ENCODE peak calls at places on chromosomes 1 and 21, in four cellular contexts. One of them, this sample, is unnamed.

GRCh38 chr1:201420608-201421002 is 925 bp downstream of the TNNI1 start:
- DNase-seq in fibroblast of lung: no peak
- DNase-seq in lung: no peak
- DNase-seq in transverse colon: no peak
- DNase-seq in this sample: no peak

GRCh38 chr21:17925000-17925610 is 105.9 kb upstream of the C21orf91 start:
- DNase-seq in fibroblast of lung: peak; percentile 61
- DNase-seq in lung: peak; percentile 51
- DNase-seq in transverse colon: peak; percentile 42
- DNase-seq in this sample: peak; percentile 42

GRCh38 chr1:183374825-183375224 is 43.4 kb downstream of the NMNAT2 start:
- DNase-seq in fibroblast of lung: no peak
- DNase-seq in lung: no peak
- DNase-seq in transverse colon: no peak
- DNase-seq in this sample: no peak

GRCh38 chr1:29488794-29489309 is 252.5 kb downstream of the PTPRU start:
- DNase-seq in fibroblast of lung: no peak
- DNase-seq in lung: no peak
- DNase-seq in transverse colon: no peak
- DNase-seq in this sample: no peak

GRCh38 chr1:185646202-185646683 is 87.9 kb upstream of the HMCN1 start:
- DNase-seq in fibroblast of lung: peak; percentile 94
- DNase-seq in lung: peak; percentile 64
- DNase-seq in transverse colon: peak; percentile 56
- DNase-seq in this sample: no peak

GRCh38 chr1:237029850-237030535 is 12.0 kb upstream of the RYR2 start:
- DNase-seq in fibroblast of lung: no peak
- DNase-seq in lung: no peak
- DNase-seq in transverse colon: no peak
- DNase-seq in this sample: no peak

GRCh38 chr1:151994956-151995355 is 1.3 kb upstream of the S100A10 start:
- DNase-seq in fibroblast of lung: peak; percentile 94
- DNase-seq in lung: peak; percentile 42
- DNase-seq in transverse colon: no peak
- DNase-seq in this sample: no peak

GRCh38 chr1:27522148-27522859 is 32.3 kb upstream of the WASF2 start:
- DNase-seq in fibroblast of lung: no peak
- DNase-seq in lung: no peak
- DNase-seq in transverse colon: no peak
- DNase-seq in this sample: peak; percentile 56

GRCh38 chr1:240044620-240045019 is 47.1 kb upstream of the FMN2 start:
- DNase-seq in fibroblast of lung: no peak
- DNase-seq in lung: no peak
- DNase-seq in transverse colon: no peak
- DNase-seq in this sample: no peak

GRCh38 chr1:69976896-69977295 is 228.5 kb downstream of the LRRC40 start:
- DNase-seq in fibroblast of lung: peak; percentile 20
- DNase-seq in lung: no peak
- DNase-seq in transverse colon: no peak
- DNase-seq in this sample: no peak

GRCh38 chr1:192489046-192489445 is 86.5 kb upstream of the RGS1 start:
- DNase-seq in fibroblast of lung: peak; percentile 26
- DNase-seq in lung: no peak
- DNase-seq in transverse colon: no peak
- DNase-seq in this sample: no peak

GRCh38 chr1:226809785-226810571 is 60.4 kb upstream of the PSEN2 start:
- DNase-seq in fibroblast of lung: no peak
- DNase-seq in lung: no peak
- DNase-seq in transverse colon: no peak
- DNase-seq in this sample: no peak

GRCh38 chr21:36178349-36178748 is 21.7 kb downstream of the DOP1B start:
- DNase-seq in fibroblast of lung: no peak
- DNase-seq in lung: no peak
- DNase-seq in transverse colon: no peak
- DNase-seq in this sample: no peak

GRCh38 chr1:114130846-114131525 is 22.7 kb downstream of the SYT6 start:
- DNase-seq in fibroblast of lung: no peak
- DNase-seq in lung: no peak
- DNase-seq in transverse colon: no peak
- DNase-seq in this sample: no peak

GRCh38 chr1:38097256-38097655 is 50.7 kb upstream of the POU3F1 start:
- DNase-seq in fibroblast of lung: no peak
- DNase-seq in lung: no peak
- DNase-seq in transverse colon: no peak
- DNase-seq in this sample: no peak

GRCh38 chr1:219713981-219714381 is 101.1 kb upstream of the ZC3H11B start:
- DNase-seq in fibroblast of lung: no peak
- DNase-seq in lung: no peak
- DNase-seq in transverse colon: no peak
- DNase-seq in this sample: no peak

GRCh38 chr1:6538958-6539357 is 15.4 kb downstream of the NOL9 start:
- DNase-seq in fibroblast of lung: peak; percentile 52
- DNase-seq in lung: no peak
- DNase-seq in transverse colon: no peak
- DNase-seq in this sample: no peak

GRCh38 chr1:11690669-11691301 is 725 bp upstream of the DRAXIN start:
- DNase-seq in fibroblast of lung: no peak
- DNase-seq in lung: no peak
- DNase-seq in transverse colon: no peak
- DNase-seq in this sample: no peak

GRCh38 chr1:44791364-44791801 is 3.4 kb upstream of the BEST4 start:
- DNase-seq in fibroblast of lung: no peak
- DNase-seq in lung: no peak
- DNase-seq in transverse colon: peak; percentile 27
- DNase-seq in this sample: no peak

GRCh38 chr1:38055398-38055797 is 8.8 kb upstream of the POU3F1 start:
- DNase-seq in fibroblast of lung: no peak
- DNase-seq in lung: no peak
- DNase-seq in transverse colon: no peak
- DNase-seq in this sample: no peak

GRCh38 chr1:27402349-27402754 is 9.9 kb downstream of the GPR3 start:
- DNase-seq in fibroblast of lung: peak; percentile 66
- DNase-seq in lung: peak; percentile 78
- DNase-seq in transverse colon: peak; percentile 83
- DNase-seq in this sample: no peak

DNA sequence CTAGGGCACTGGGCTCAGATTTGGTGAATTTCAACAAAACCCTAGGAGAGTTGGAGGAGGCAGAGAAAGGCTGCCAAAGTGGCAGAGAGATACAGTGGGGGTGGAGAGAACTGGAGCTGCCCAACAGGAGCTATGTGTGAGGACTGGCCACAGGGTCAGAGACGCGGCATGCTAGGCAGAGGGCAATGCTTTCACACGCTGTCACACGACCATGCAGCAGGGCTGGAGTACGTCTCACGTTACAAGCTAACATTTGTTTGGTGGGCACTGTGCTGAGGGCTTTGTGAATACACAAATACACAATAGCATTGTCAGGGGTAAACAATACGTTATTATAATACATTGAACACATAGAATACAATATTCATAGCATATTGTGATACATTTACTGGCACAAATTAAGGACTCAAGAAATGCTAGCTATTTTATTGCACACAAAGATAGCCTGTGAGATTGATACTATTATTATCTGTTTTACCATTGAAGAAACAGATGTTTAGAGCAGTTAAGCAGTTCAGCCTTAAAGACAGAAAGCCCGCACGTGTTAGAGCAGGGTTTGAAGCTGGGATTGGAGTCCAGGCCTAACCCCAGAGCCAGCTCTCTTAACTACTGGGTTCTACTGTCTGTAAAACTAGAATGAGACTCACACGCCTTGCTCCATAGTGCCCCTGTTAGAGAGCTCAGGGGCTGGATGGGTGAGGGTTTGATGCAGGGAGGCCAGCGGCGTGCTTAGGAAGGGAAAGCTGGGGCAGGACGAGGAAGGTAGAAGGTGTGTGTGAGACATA is 4.5 kb downstream of the RAB7B start:
- DNase-seq in fibroblast of lung: peak; percentile 12
- DNase-seq in lung: no peak
- DNase-seq in transverse colon: no peak
- DNase-seq in this sample: no peak
- H3K27ac ChIP-seq in fibroblast of lung: no peak overlapping the region
- H3K27ac ChIP-seq in lung: no peak overlapping the region
- H3K27ac ChIP-seq in transverse colon: no peak overlapping the region
- H3K27ac ChIP-seq in this sample: no peak overlapping the region

GRCh38 chr1:85734961-85735360 is 26.7 kb upstream of the ZNHIT6 start:
- DNase-seq in fibroblast of lung: no peak
- DNase-seq in lung: no peak
- DNase-seq in transverse colon: no peak
- DNase-seq in this sample: no peak
- H3K27me3 ChIP-seq in fibroblast of lung: no peaks in the 10 kb centered on the region
- H3K27me3 ChIP-seq in lung: no peaks in the 10 kb centered on the region
- H3K27me3 ChIP-seq in transverse colon: no peaks in the 10 kb centered on the region
- H3K27me3 ChIP-seq in this sample: no peaks in the 10 kb centered on the region

DNA sequence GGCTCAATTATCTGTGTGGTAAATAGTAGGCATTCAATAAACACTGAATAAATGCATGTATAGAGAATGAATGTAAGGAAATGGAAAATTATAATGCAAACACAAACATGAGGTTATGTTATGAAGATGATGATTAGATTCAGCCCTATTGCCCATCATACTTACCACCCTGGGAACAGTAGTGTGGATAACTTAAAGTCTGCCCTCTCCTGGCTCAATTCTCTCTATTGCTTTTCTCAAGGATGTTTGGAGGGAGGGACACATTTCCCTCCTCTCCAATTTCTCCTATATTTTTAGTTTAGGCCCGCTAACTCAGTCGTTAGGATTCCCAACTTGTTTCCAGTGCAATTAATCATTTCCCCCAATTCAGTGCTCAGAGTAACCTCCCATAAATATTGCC is 101.5 kb upstream of the TNR start:
- DNase-seq in fibroblast of lung: no peak
- DNase-seq in lung: no peak
- DNase-seq in transverse colon: no peak
- DNase-seq in this sample: no peak
- TF ChIP-seq CTCF in fibroblast of lung: no peak
- TF ChIP-seq CTCF in lung: no peak
- TF ChIP-seq CTCF in transverse colon: no peak
- TF ChIP-seq CTCF in this sample: no peak

GRCh38 chr1:92583821-92584760 is 97.4 kb upstream of the GFI1 start:
- DNase-seq in fibroblast of lung: peak; percentile 79
- DNase-seq in lung: no peak
- DNase-seq in transverse colon: no peak
- DNase-seq in this sample: no peak
- H3K27ac ChIP-seq in fibroblast of lung: no peak overlapping the region
- H3K27ac ChIP-seq in lung: no peak overlapping the region
- H3K27ac ChIP-seq in transverse colon: no peak overlapping the region
- H3K27ac ChIP-seq in this sample: peak overlapping the region; percentile 23

DNA sequence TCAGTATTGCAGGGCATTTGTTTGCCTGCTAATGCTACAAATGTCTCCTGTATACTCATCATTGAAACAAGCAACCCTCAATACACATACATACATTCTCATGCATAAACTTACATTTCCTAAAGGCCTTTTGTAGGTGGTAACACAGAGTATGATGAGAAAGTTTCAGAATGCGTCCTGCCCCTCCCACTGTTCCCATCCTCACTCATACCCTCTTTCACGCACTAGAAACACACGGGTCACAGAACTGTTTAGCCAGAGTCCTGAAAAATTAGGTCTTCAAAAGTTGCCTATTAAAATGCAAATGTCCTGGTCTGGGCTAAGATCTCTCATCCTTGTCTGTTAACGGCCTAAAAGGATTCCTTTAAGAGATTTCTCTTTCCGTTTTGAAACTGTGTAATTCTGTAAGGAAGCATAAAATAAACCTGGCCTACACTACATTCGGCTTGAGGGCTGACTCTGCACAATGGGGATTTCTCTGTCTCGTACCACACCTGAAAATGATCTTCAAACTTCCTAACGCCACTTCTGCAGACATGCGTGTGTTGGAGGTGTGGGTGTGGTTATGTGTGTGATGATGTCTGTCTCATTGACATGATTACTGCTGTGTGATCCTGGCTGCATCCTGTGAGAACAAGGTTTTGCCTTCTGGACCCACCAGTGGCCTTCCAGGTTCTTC is 5.3 kb upstream of the FCER1A start:
- DNase-seq in fibroblast of lung: no peak
- DNase-seq in lung: no peak
- DNase-seq in transverse colon: no peak
- DNase-seq in this sample: no peak
- H3K27me3 ChIP-seq in fibroblast of lung: no peaks in the 10 kb centered on the region
- H3K27me3 ChIP-seq in lung: no peaks in the 10 kb centered on the region
- H3K27me3 ChIP-seq in transverse colon: no peaks in the 10 kb centered on the region
- H3K27me3 ChIP-seq in this sample: no peaks in the 10 kb centered on the region

GRCh38 chr1:76668046-76668445 is 199.2 kb upstream of the ST6GALNAC5 start:
- DNase-seq in fibroblast of lung: peak; percentile 44
- DNase-seq in lung: no peak
- DNase-seq in transverse colon: no peak
- DNase-seq in this sample: no peak

GRCh38 chr1:76669624-76670023 is 197.7 kb upstream of the ST6GALNAC5 start:
- DNase-seq in fibroblast of lung: no peak
- DNase-seq in lung: no peak
- DNase-seq in transverse colon: no peak
- DNase-seq in this sample: no peak

GRCh38 chr1:76669146-76669545 is 198.1 kb upstream of the ST6GALNAC5 start:
- DNase-seq in fibroblast of lung: no peak
- DNase-seq in lung: no peak
- DNase-seq in transverse colon: no peak
- DNase-seq in this sample: no peak

GRCh38 chr1:76666499-76666898 is 200.8 kb upstream of the ST6GALNAC5 start:
- DNase-seq in fibroblast of lung: no peak
- DNase-seq in lung: no peak
- DNase-seq in transverse colon: peak; percentile 55
- DNase-seq in this sample: no peak
- TF ChIP-seq CTCF in fibroblast of lung: no peak
- TF ChIP-seq CTCF in lung: no peak
- TF ChIP-seq CTCF in transverse colon: no peak
- TF ChIP-seq CTCF in this sample: no peak

DNA sequence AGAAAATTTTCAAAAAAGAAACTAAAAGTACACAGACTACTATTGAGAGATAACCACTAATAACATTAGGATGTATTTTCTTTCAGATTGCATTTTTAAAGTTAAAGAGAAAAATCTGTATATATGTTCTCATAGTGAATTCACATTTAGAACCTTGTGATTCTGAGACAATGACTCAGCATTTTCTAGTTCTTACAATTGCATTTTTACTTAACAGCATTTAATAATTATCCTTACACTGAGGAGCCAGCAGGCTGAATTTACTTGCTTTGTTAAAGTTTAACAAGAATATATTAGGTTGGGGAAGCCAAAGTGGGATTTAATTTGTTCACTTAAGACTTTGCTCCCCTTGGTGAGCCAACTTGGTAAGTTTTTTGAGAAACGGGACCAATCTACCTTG is 4.5 kb downstream of the PATJ start:
- DNase-seq in fibroblast of lung: peak; percentile 33
- DNase-seq in lung: no peak
- DNase-seq in transverse colon: no peak
- DNase-seq in this sample: no peak
- H3K27ac ChIP-seq in fibroblast of lung: no peak overlapping the region
- H3K27ac ChIP-seq in lung: no peak overlapping the region
- H3K27ac ChIP-seq in transverse colon: no peak overlapping the region
- H3K27ac ChIP-seq in this sample: no peak overlapping the region

GRCh38 chr1:8970870-8971337 is 25.2 kb downstream of the CA6 start:
- DNase-seq in fibroblast of lung: no peak
- DNase-seq in lung: no peak
- DNase-seq in transverse colon: no peak
- DNase-seq in this sample: peak; percentile 33
- H3K27me3 ChIP-seq in fibroblast of lung: no peaks in the 10 kb centered on the region
- H3K27me3 ChIP-seq in lung: no peaks in the 10 kb centered on the region
- H3K27me3 ChIP-seq in transverse colon: no peaks in the 10 kb centered on the region
- H3K27me3 ChIP-seq in this sample: no peaks in the 10 kb centered on the region

This sample was measured in CD4-positive, alpha-beta T cell.